ENCODE peak calls at places on chromosomes 5 and 9, in seven cellular contexts. One of them, this sample, is unnamed.

GRCh38 chr9:19456996-19457693 is 48.3 kb downstream of the ACER2 start:
- DNase-seq in NCI-H1092: peak
- DNase-seq in GM12878: peak
- DNase-seq in SHP77: peak
- DNase-seq in RPMI8226: peak
- DNase-seq in fibroblast of lung: peak
- DNase-seq in NCI-H82: peak
- DNase-seq in this sample: peak

GRCh38 chr5:130874861-130875419 is 290.1 kb downstream of the HINT1 start:
- DNase-seq in NCI-H1092: no peak
- DNase-seq in GM12878: no peak
- DNase-seq in SHP77: no peak
- DNase-seq in RPMI8226: no peak
- DNase-seq in fibroblast of lung: no peak
- DNase-seq in NCI-H82: peak
- DNase-seq in this sample: peak

GRCh38 chr5:78472469-78473106 is 112.2 kb downstream of the SCAMP1 start:
- DNase-seq in NCI-H1092: no peak
- DNase-seq in GM12878: no peak
- DNase-seq in SHP77: no peak
- DNase-seq in RPMI8226: no peak
- DNase-seq in fibroblast of lung: peak
- DNase-seq in NCI-H82: no peak
- DNase-seq in this sample: no peak

GRCh38 chr5:57302164-57302563 is 128.3 kb downstream of the GPBP1 start:
- DNase-seq in NCI-H1092: no peak
- DNase-seq in GM12878: peak
- DNase-seq in SHP77: no peak
- DNase-seq in RPMI8226: peak
- DNase-seq in fibroblast of lung: peak
- DNase-seq in NCI-H82: no peak
- DNase-seq in this sample: no peak

GRCh38 chr9:89744730-89745129 is 139.9 kb downstream of the GADD45G start:
- DNase-seq in NCI-H1092: no peak
- DNase-seq in GM12878: no peak
- DNase-seq in SHP77: no peak
- DNase-seq in RPMI8226: no peak
- DNase-seq in fibroblast of lung: no peak
- DNase-seq in NCI-H82: no peak
- DNase-seq in this sample: no peak

GRCh38 chr5:7663808-7664207 is 187.1 kb downstream of the CFAP90 start:
- DNase-seq in NCI-H1092: no peak
- DNase-seq in GM12878: no peak
- DNase-seq in SHP77: no peak
- DNase-seq in RPMI8226: no peak
- DNase-seq in fibroblast of lung: no peak
- DNase-seq in NCI-H82: no peak
- DNase-seq in this sample: no peak

GRCh38 chr9:106869458-106869857 is 6.5 kb downstream of the ZNF462 start:
- DNase-seq in NCI-H1092: no peak
- DNase-seq in GM12878: no peak
- DNase-seq in SHP77: no peak
- DNase-seq in RPMI8226: no peak
- DNase-seq in fibroblast of lung: peak
- DNase-seq in NCI-H82: no peak
- DNase-seq in this sample: no peak

GRCh38 chr9:127860260-127860659 is 5.8 kb upstream of the ENG start:
- DNase-seq in NCI-H1092: no peak
- DNase-seq in GM12878: no peak
- DNase-seq in SHP77: no peak
- DNase-seq in RPMI8226: no peak
- DNase-seq in fibroblast of lung: no peak
- DNase-seq in NCI-H82: no peak
- DNase-seq in this sample: no peak

GRCh38 chr9:93041108-93041802 is 17.2 kb upstream of the SUSD3 start:
- DNase-seq in NCI-H1092: no peak
- DNase-seq in GM12878: no peak
- DNase-seq in SHP77: no peak
- DNase-seq in RPMI8226: no peak
- DNase-seq in fibroblast of lung: no peak
- DNase-seq in NCI-H82: peak
- DNase-seq in this sample: no peak

GRCh38 chr9:71127301-71127700 is 5.9 kb upstream of the TRPM3 start:
- DNase-seq in NCI-H1092: no peak
- DNase-seq in GM12878: no peak
- DNase-seq in SHP77: no peak
- DNase-seq in RPMI8226: no peak
- DNase-seq in fibroblast of lung: no peak
- DNase-seq in NCI-H82: no peak
- DNase-seq in this sample: no peak

This sample was measured in D341Med.